ENCODE peak calls at places on chromosomes 11 and 22, in five cellular contexts. One of them, this sample, is unnamed. For H3K9me3 and H3K27me3, the result is how much of the 10 kb centered on the place peaks cover.

GRCh38 chr11:107018274-107018901 is at the start of gene GUCY1A2:
- DNase-seq in heart left ventricle: peak
- DNase-seq in cardiac muscle cell: peak
- DNase-seq in WERI-Rb-1: peak
- DNase-seq in ovary: peak
- DNase-seq in this sample: peak

GRCh38 chr11:43738600-43739409 is 58.3 kb downstream of the HSD17B12 start:
- DNase-seq in heart left ventricle: no peak
- DNase-seq in ovary: no peak
- DNase-seq in WERI-Rb-1: no peak
- DNase-seq in cardiac muscle cell: peak
- DNase-seq in this sample: no peak

GRCh38 chr11:20013346-20014066 is 146.8 kb downstream of the DBX1 start:
- DNase-seq in heart left ventricle: peak
- DNase-seq in cardiac muscle cell: peak
- DNase-seq in WERI-Rb-1: peak
- DNase-seq in ovary: no peak
- DNase-seq in this sample: no peak

GRCh38 chr11:37264060-37264459 is 666.0 kb upstream of the RAG2 start:
- DNase-seq in heart left ventricle: no peak
- DNase-seq in WERI-Rb-1: no peak
- DNase-seq in cardiac muscle cell: no peak
- DNase-seq in ovary: no peak
- DNase-seq in this sample: no peak

GRCh38 chr11:65310756-65311155 is 3.9 kb upstream of the CDC42EP2 start:
- DNase-seq in heart left ventricle: no peak
- DNase-seq in WERI-Rb-1: peak
- DNase-seq in ovary: no peak
- DNase-seq in cardiac muscle cell: no peak
- DNase-seq in this sample: no peak

GRCh38 chr11:13480198-13480597 is 15.6 kb downstream of the PTH start:
- DNase-seq in WERI-Rb-1: no peak
- DNase-seq in cardiac muscle cell: no peak
- DNase-seq in ovary: no peak
- DNase-seq in heart left ventricle: no peak
- DNase-seq in this sample: no peak

GRCh38 chr22:35539910-35540599 is 576 bp upstream of the RASD2 start:
- DNase-seq in cardiac muscle cell: peak
- DNase-seq in WERI-Rb-1: peak
- DNase-seq in ovary: peak
- DNase-seq in heart left ventricle: peak
- DNase-seq in this sample: no peak

GRCh38 chr22:21866821-21867527 is 471 bp downstream of the MAPK1 start:
- DNase-seq in heart left ventricle: no peak
- DNase-seq in ovary: no peak
- DNase-seq in cardiac muscle cell: peak
- DNase-seq in WERI-Rb-1: no peak
- DNase-seq in this sample: no peak

GRCh38 chr11:1499899-1500298 is 13.3 kb upstream of the MOB2 start:
- DNase-seq in heart left ventricle: no peak
- DNase-seq in WERI-Rb-1: no peak
- DNase-seq in ovary: no peak
- DNase-seq in cardiac muscle cell: no peak
- DNase-seq in this sample: no peak

GRCh38 chr11:97893612-97894011 is 1127.1 kb upstream of the CNTN5 start:
- DNase-seq in heart left ventricle: no peak
- DNase-seq in WERI-Rb-1: no peak
- DNase-seq in ovary: no peak
- DNase-seq in cardiac muscle cell: no peak
- DNase-seq in this sample: no peak

GRCh38 chr11:73306069-73306468 is 2.0 kb upstream of the ARHGEF17 start:
- DNase-seq in cardiac muscle cell: no peak
- DNase-seq in heart left ventricle: no peak
- DNase-seq in WERI-Rb-1: no peak
- DNase-seq in ovary: no peak
- DNase-seq in this sample: no peak

DNA sequence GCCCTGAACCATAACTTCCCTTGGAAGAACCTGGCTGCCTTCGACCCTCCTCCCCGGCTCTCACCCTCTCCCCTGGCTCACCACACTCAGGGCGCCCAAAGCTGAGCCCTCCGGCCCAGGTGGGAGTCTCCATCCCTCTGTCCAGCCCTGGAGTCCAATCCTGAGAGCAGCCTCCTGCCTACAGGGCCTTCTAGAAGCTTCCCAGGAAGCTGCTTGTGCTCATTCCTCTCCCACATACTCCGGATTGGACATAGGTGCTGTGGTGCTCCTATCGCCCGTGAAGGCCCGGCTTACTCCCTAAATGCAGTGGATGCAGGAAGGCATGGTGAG is 1332.0 kb downstream of the BRD1 start:
- DNase-seq in WERI-Rb-1: no peak
- DNase-seq in cardiac muscle cell: no peak
- DNase-seq in heart left ventricle: no peak
- DNase-seq in ovary: peak
- DNase-seq in this sample: no peak
- H3K9me3 ChIP-seq in WERI-Rb-1: under half
- H3K9me3 ChIP-seq in cardiac muscle cell: under half
- H3K9me3 ChIP-seq in heart left ventricle: under half
- H3K9me3 ChIP-seq in ovary: under half
- H3K9me3 ChIP-seq in this sample: under half

GRCh38 chr11:126149759-126150236 is 61.7 kb downstream of the RPUSD4 start:
- DNase-seq in WERI-Rb-1: no peak
- DNase-seq in cardiac muscle cell: no peak
- DNase-seq in ovary: no peak
- DNase-seq in heart left ventricle: no peak
- DNase-seq in this sample: no peak
- TF ChIP-seq CTCF in WERI-Rb-1: peak
- TF ChIP-seq CTCF in cardiac muscle cell: peak
- TF ChIP-seq CTCF in ovary: no peak
- TF ChIP-seq CTCF in heart left ventricle: no peak
- TF ChIP-seq CTCF in this sample: no peak

DNA sequence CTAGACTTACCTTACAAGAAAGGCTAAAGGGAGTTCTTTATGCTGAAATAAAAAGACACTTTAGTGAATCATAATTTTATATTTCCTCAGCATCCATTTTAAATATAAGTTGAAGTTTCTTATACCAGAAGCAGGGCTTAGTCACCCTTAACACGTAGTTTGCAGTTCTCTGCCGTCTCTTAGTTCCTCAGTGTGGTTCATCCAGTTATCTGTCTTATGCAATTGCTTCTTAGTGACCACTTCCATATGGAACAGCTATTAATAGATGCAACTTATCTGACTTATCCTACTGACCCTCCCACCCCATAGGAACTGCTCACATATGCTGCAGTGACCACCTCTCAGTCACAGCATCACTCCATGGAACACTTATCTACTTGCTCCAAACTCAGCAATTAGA is 11.7 kb upstream of the SLC36A4 start:
- DNase-seq in cardiac muscle cell: no peak
- DNase-seq in ovary: no peak
- DNase-seq in heart left ventricle: no peak
- DNase-seq in WERI-Rb-1: no peak
- DNase-seq in this sample: no peak
- H3K27me3 ChIP-seq in cardiac muscle cell: under half
- H3K27me3 ChIP-seq in ovary: under half
- H3K27me3 ChIP-seq in heart left ventricle: under half
- H3K27me3 ChIP-seq in WERI-Rb-1: under half
- H3K27me3 ChIP-seq in this sample: under half

GRCh38 chr11:125807909-125808308 is 20.0 kb downstream of the PATE3 start:
- DNase-seq in WERI-Rb-1: no peak
- DNase-seq in ovary: no peak
- DNase-seq in heart left ventricle: no peak
- DNase-seq in cardiac muscle cell: no peak
- DNase-seq in this sample: no peak
- H3K9me3 ChIP-seq in WERI-Rb-1: under half
- H3K9me3 ChIP-seq in ovary: under half
- H3K9me3 ChIP-seq in heart left ventricle: under half
- H3K9me3 ChIP-seq in cardiac muscle cell: under half
- H3K9me3 ChIP-seq in this sample: under half